ENCODE peak calls at places on chromosomes 3 and 15, in six cellular contexts. One of them, this sample, is unnamed.

GRCh38 chr3:161273589-161274218 is 52.6 kb downstream of the NMD3 start:
- DNase-seq in tibial nerve: no peak
- DNase-seq in body of pancreas: peak; percentile 26
- DNase-seq in GM12878: no peak
- DNase-seq in ovary: no peak
- DNase-seq in A549: no peak
- DNase-seq in this sample: no peak

GRCh38 chr3:130939753-130940152 is 45.9 kb downstream of the ATP2C1 start:
- DNase-seq in A549: no peak
- DNase-seq in ovary: no peak
- DNase-seq in tibial nerve: no peak
- DNase-seq in body of pancreas: no peak
- DNase-seq in GM12878: no peak
- DNase-seq in this sample: no peak

GRCh38 chr15:58604455-58604923 is 145.0 kb downstream of the ADAM10 start:
- DNase-seq in A549: no peak
- DNase-seq in GM12878: no peak
- DNase-seq in body of pancreas: peak; percentile 39
- DNase-seq in tibial nerve: no peak
- DNase-seq in ovary: no peak
- DNase-seq in this sample: no peak

GRCh38 chr15:82018201-82018600 is 27.6 kb downstream of the MEX3B start:
- DNase-seq in ovary: no peak
- DNase-seq in body of pancreas: no peak
- DNase-seq in A549: no peak
- DNase-seq in GM12878: no peak
- DNase-seq in tibial nerve: no peak
- DNase-seq in this sample: no peak

GRCh38 chr3:39142067-39142466 is 11.3 kb downstream of the CSRNP1 start:
- DNase-seq in GM12878: no peak
- DNase-seq in A549: no peak
- DNase-seq in ovary: no peak
- DNase-seq in body of pancreas: peak; percentile 67
- DNase-seq in tibial nerve: no peak
- DNase-seq in this sample: no peak

GRCh38 chr3:50324351-50325144 is 2.0 kb upstream of the HYAL2 start:
- DNase-seq in GM12878: no peak
- DNase-seq in A549: peak; percentile 78
- DNase-seq in body of pancreas: peak; percentile 64
- DNase-seq in ovary: peak; percentile 80
- DNase-seq in tibial nerve: peak; percentile 59
- DNase-seq in this sample: no peak

GRCh38 chr3:20669675-20670074 is 483.7 kb upstream of the SGO1 start:
- DNase-seq in body of pancreas: no peak
- DNase-seq in A549: no peak
- DNase-seq in tibial nerve: no peak
- DNase-seq in ovary: no peak
- DNase-seq in GM12878: no peak
- DNase-seq in this sample: no peak

GRCh38 chr15:42670441-42670840 is 66.5 kb downstream of the CDAN1 start:
- DNase-seq in A549: no peak
- DNase-seq in GM12878: no peak
- DNase-seq in tibial nerve: no peak
- DNase-seq in body of pancreas: no peak
- DNase-seq in ovary: no peak
- DNase-seq in this sample: no peak

GRCh38 chr3:48478631-48479555 is 25.1 kb downstream of the SHISA5 start:
- DNase-seq in A549: no peak
- DNase-seq in tibial nerve: no peak
- DNase-seq in ovary: no peak
- DNase-seq in GM12878: no peak
- DNase-seq in body of pancreas: no peak
- DNase-seq in this sample: no peak

GRCh38 chr3:126418256-126418530 is 23.5 kb downstream of the CFAP100 start:
- DNase-seq in tibial nerve: no peak
- DNase-seq in ovary: no peak
- DNase-seq in A549: no peak
- DNase-seq in body of pancreas: no peak
- DNase-seq in GM12878: no peak
- DNase-seq in this sample: no peak

GRCh38 chr3:15955968-15956367 is 158.2 kb upstream of the ANKRD28 start:
- DNase-seq in tibial nerve: no peak
- DNase-seq in ovary: no peak
- DNase-seq in body of pancreas: no peak
- DNase-seq in A549: no peak
- DNase-seq in GM12878: no peak
- DNase-seq in this sample: no peak

GRCh38 chr3:46386206-46386605 is 15.5 kb downstream of the CCR5 start:
- DNase-seq in A549: no peak
- DNase-seq in GM12878: no peak
- DNase-seq in body of pancreas: no peak
- DNase-seq in tibial nerve: no peak
- DNase-seq in ovary: no peak
- DNase-seq in this sample: no peak

GRCh38 chr3:4425707-4426106 is 41.4 kb downstream of the SUMF1 start:
- DNase-seq in GM12878: no peak
- DNase-seq in tibial nerve: no peak
- DNase-seq in body of pancreas: no peak
- DNase-seq in A549: no peak
- DNase-seq in ovary: no peak
- DNase-seq in this sample: no peak

GRCh38 chr3:32391643-32392529 is at the start of gene CMTM7:
- DNase-seq in body of pancreas: peak; percentile 80
- DNase-seq in GM12878: no peak
- DNase-seq in A549: peak; percentile 43
- DNase-seq in tibial nerve: no peak
- DNase-seq in ovary: peak; percentile 72
- DNase-seq in this sample: peak; percentile 93

GRCh38 chr15:56812255-56812654 is 78.9 kb upstream of the ZNF280D start:
- DNase-seq in A549: no peak
- DNase-seq in GM12878: no peak
- DNase-seq in tibial nerve: no peak
- DNase-seq in ovary: no peak
- DNase-seq in body of pancreas: no peak
- DNase-seq in this sample: no peak

GRCh38 chr15:99120050-99120777 is 15.3 kb downstream of the SYNM start:
- DNase-seq in ovary: peak; percentile 19
- DNase-seq in GM12878: no peak
- DNase-seq in body of pancreas: no peak
- DNase-seq in A549: no peak
- DNase-seq in tibial nerve: no peak
- DNase-seq in this sample: no peak

GRCh38 chr3:100645913-100646312 is 36.5 kb downstream of the ADGRG7 start:
- DNase-seq in ovary: no peak
- DNase-seq in A549: no peak
- DNase-seq in GM12878: no peak
- DNase-seq in body of pancreas: no peak
- DNase-seq in tibial nerve: no peak
- DNase-seq in this sample: no peak

GRCh38 chr3:171297228-171297627 is 163.0 kb downstream of the TNIK start:
- DNase-seq in body of pancreas: no peak
- DNase-seq in tibial nerve: no peak
- DNase-seq in A549: no peak
- DNase-seq in GM12878: no peak
- DNase-seq in ovary: no peak
- DNase-seq in this sample: no peak

GRCh38 chr3:27729748-27730611 is 7.9 kb upstream of the EOMES start:
- DNase-seq in body of pancreas: no peak
- DNase-seq in A549: no peak
- DNase-seq in tibial nerve: no peak
- DNase-seq in GM12878: no peak
- DNase-seq in ovary: no peak
- DNase-seq in this sample: no peak

GRCh38 chr15:52397118-52397517 is 101.5 kb upstream of the MYO5C start:
- DNase-seq in body of pancreas: no peak
- DNase-seq in A549: no peak
- DNase-seq in tibial nerve: no peak
- DNase-seq in GM12878: no peak
- DNase-seq in ovary: no peak
- DNase-seq in this sample: no peak

DNA sequence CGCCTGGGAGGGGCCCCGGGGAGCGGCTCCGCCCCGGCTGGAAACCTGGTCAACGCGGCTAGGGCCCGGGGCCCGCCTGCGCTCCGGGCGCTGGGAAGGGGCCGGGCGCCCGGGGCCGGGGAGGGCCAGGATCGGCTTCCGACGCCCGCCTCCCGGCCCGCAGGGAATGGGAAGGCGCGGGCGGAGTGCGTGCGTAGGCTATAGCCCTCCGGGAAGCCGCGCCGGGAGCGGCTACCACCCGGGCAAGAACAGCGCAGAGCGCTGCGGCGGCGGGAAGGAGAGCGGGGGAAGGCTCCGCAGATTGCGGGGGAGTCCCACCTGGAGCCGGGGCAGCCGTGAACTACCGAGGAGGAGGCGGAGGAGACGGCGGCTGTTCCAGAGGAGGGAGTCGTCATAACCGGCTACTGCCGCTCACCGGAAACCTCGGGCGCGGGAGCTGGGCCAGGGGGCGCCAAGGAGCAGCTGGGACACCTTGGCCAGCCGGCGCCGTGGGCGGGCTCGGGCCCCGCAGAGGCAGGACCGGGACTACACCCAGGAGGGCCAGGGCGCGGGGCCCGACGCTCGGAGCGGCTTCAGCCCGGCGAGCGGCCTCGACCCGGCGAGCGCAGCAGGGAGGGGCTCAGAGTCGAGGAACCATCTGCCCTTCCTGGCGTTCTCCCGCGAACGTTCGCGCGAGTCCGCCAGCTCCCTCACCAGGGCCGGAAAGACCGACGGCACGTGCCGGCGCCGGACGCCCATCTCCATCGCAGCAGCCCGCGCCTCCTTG is at the start of gene EOGT:
- DNase-seq in ovary: peak; percentile 94
- DNase-seq in GM12878: peak; percentile 15
- DNase-seq in A549: peak; percentile 72
- DNase-seq in body of pancreas: peak; percentile 90
- DNase-seq in tibial nerve: peak; percentile 79
- DNase-seq in this sample: peak; percentile 70
- TF ChIP-seq POLR2A in ovary: peak; percentile 60
- TF ChIP-seq POLR2A in GM12878: peak; percentile 82
- TF ChIP-seq POLR2A in A549: peak; percentile 46
- TF ChIP-seq POLR2A in body of pancreas: peak; percentile 93
- TF ChIP-seq POLR2A in tibial nerve: no peak
- TF ChIP-seq POLR2A in this sample: no peak

GRCh38 chr3:35777563-35777962 is 138.2 kb downstream of the ARPP21 start:
- DNase-seq in tibial nerve: no peak
- DNase-seq in ovary: no peak
- DNase-seq in body of pancreas: no peak
- DNase-seq in A549: no peak
- DNase-seq in GM12878: no peak
- DNase-seq in this sample: no peak

GRCh38 chr3:35773398-35773797 is 134.1 kb downstream of the ARPP21 start:
- DNase-seq in tibial nerve: no peak
- DNase-seq in A549: no peak
- DNase-seq in body of pancreas: no peak
- DNase-seq in ovary: no peak
- DNase-seq in GM12878: no peak
- DNase-seq in this sample: no peak

GRCh38 chr3:35778201-35778600 is 138.9 kb downstream of the ARPP21 start:
- DNase-seq in A549: no peak
- DNase-seq in body of pancreas: no peak
- DNase-seq in ovary: no peak
- DNase-seq in GM12878: no peak
- DNase-seq in tibial nerve: no peak
- DNase-seq in this sample: no peak

GRCh38 chr3:35776346-35776745 is 137.0 kb downstream of the ARPP21 start:
- DNase-seq in tibial nerve: no peak
- DNase-seq in body of pancreas: no peak
- DNase-seq in GM12878: no peak
- DNase-seq in ovary: no peak
- DNase-seq in A549: no peak
- DNase-seq in this sample: no peak

GRCh38 chr3:35777065-35777464 is 137.7 kb downstream of the ARPP21 start:
- DNase-seq in body of pancreas: no peak
- DNase-seq in GM12878: no peak
- DNase-seq in tibial nerve: no peak
- DNase-seq in A549: no peak
- DNase-seq in ovary: no peak
- DNase-seq in this sample: no peak
- TF ChIP-seq CTCF in body of pancreas: no peak
- TF ChIP-seq CTCF in GM12878: no peak
- TF ChIP-seq CTCF in tibial nerve: no peak
- TF ChIP-seq CTCF in A549: no peak
- TF ChIP-seq CTCF in ovary: no peak
- TF ChIP-seq CTCF in this sample: no peak

GRCh38 chr3:181855825-181856224 is 144.1 kb downstream of the SOX2 start:
- DNase-seq in A549: no peak
- DNase-seq in tibial nerve: no peak
- DNase-seq in body of pancreas: no peak
- DNase-seq in ovary: no peak
- DNase-seq in GM12878: no peak
- DNase-seq in this sample: no peak

GRCh38 chr3:181860243-181860642 is 148.5 kb downstream of the SOX2 start:
- DNase-seq in A549: no peak
- DNase-seq in ovary: no peak
- DNase-seq in body of pancreas: no peak
- DNase-seq in tibial nerve: no peak
- DNase-seq in GM12878: no peak
- DNase-seq in this sample: no peak

GRCh38 chr3:181862502-181862901 is 150.8 kb downstream of the SOX2 start:
- DNase-seq in A549: no peak
- DNase-seq in GM12878: no peak
- DNase-seq in body of pancreas: no peak
- DNase-seq in ovary: no peak
- DNase-seq in tibial nerve: no peak
- DNase-seq in this sample: no peak

DNA sequence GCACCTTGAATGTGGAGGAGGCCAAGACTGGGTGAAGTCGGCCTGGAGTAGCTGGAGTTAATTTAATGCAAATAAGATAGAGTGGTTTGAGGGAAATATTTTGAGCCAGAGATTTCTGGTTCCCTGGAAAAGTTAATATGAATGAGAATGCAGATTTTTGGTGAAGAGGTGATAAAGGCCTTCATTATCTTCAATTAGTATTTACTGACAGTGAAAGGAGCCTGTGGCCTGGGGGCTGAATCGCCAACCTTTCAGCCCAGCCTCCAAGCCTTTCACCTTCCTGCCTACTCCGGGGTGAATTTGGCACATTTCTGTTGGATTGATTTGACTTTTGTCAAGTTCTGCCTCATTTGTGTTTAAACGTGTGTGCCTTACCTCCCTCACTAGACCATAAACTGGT is 147.8 kb downstream of the SOX2 start:
- DNase-seq in GM12878: no peak
- DNase-seq in tibial nerve: no peak
- DNase-seq in body of pancreas: no peak
- DNase-seq in ovary: no peak
- DNase-seq in A549: no peak
- DNase-seq in this sample: no peak
- TF ChIP-seq POLR2A in GM12878: no peak
- TF ChIP-seq POLR2A in tibial nerve: no peak
- TF ChIP-seq POLR2A in body of pancreas: no peak
- TF ChIP-seq POLR2A in ovary: no peak
- TF ChIP-seq POLR2A in A549: no peak
- TF ChIP-seq POLR2A in this sample: no peak

DNA sequence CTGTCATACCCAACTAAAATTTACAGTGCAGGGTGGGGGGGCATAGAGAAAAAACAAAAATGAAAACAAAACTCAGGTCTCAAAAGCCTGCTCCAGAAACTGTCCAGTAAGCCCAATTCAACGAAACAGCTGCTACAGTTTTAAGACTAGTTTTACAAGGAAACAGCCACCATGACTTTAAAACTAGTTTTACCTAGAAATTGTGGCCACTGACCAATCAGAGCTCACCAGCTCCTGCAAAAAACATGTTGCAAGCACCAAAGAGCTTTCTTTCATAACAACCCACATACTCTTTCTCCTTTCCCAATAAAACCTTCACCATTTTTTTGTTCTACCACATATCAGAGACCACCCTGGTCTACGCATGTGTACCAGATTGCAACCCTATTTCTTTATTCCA is 7.3 kb upstream of the CFAP91 start:
- DNase-seq in GM12878: no peak
- DNase-seq in A549: no peak
- DNase-seq in body of pancreas: no peak
- DNase-seq in tibial nerve: no peak
- DNase-seq in ovary: no peak
- DNase-seq in this sample: no peak
- TF ChIP-seq CTCF in GM12878: no peak
- TF ChIP-seq CTCF in A549: no peak
- TF ChIP-seq CTCF in body of pancreas: no peak
- TF ChIP-seq CTCF in tibial nerve: no peak
- TF ChIP-seq CTCF in ovary: no peak
- TF ChIP-seq CTCF in this sample: no peak